ENCODE peak calls at places on chromosomes 13 and 19, in five cellular contexts. Z is stimulated activated CD4-positive, alpha-beta T cell treated with anti-CD3 and anti-CD28 coated beads, TNF-alpha, amount 100 ng/mL, for 48 hours; C is BJ; A is foreskin fibroblast; W is HTR-8/SVneo. G is an unnamed sample.

GRCh38 chr19:58407658-58408151 is 744 bp upstream of the ZNF584 start:
- DNase-seq in W (no peak), A (peak), C (no peak), Z (no peak), G (no peak)

GRCh38 chr13:33838567-33839131 is 20.7 kb downstream of the RFC3 start:
- DNase-seq in Z (no peak), A (peak), C (no peak), W (no peak), G (no peak)

GRCh38 chr19:14477417-14478112 is 2.4 kb upstream of the PTGER1 start:
- DNase-seq in C (no peak), Z (no peak), A (no peak), W (no peak), G (no peak)

GRCh38 chr19:27929399-27929798 is 1283.6 kb downstream of the UQCRFS1 start:
- DNase-seq in C (no peak), W (no peak), Z (no peak), A (no peak), G (no peak)

GRCh38 chr13:95641961-95642621 is 2.4 kb downstream of the DZIP1 start:
- DNase-seq in Z (no peak), W (no peak), A (peak), C (no peak), G (no peak)

GRCh38 chr19:19217110-19217509 is 5.4 kb downstream of the NCAN start:
- DNase-seq in A (peak), C (no peak), W (no peak), Z (no peak), G (no peak)

GRCh38 chr19:11692127-11692790 is 46.5 kb downstream of the ZNF823 start:
- DNase-seq in W (no peak), C (no peak), Z (no peak), A (no peak), G (no peak)

GRCh38 chr13:46296920-46297319 is 85.2 kb downstream of the LRRC63 start:
- DNase-seq in W (peak), Z (no peak), A (peak), C (peak), G (peak)

GRCh38 chr13:111912991-111913781 is 153.8 kb upstream of the SOX1 start:
- DNase-seq in W (no peak), C (no peak), Z (no peak), A (no peak), G (no peak)

GRCh38 chr13:50396001-50396400 is 380.8 kb downstream of the KCNRG start:
- DNase-seq in W (no peak), Z (no peak), C (no peak), A (no peak), G (no peak)

GRCh38 chr19:45152504-45153338 is 8.1 kb downstream of the NKPD1 start:
- DNase-seq in W (no peak), C (no peak), Z (peak), A (peak), G (no peak)

GRCh38 chr19:55257461-55258411 is 1.1 kb downstream of the PPP6R1 start:
- DNase-seq in Z (peak), A (peak), W (no peak), C (no peak), G (no peak)

GRCh38 chr13:79812070-79812850 is 331.3 kb downstream of the NDFIP2 start:
- DNase-seq in C (no peak), W (no peak), A (no peak), Z (no peak), G (no peak)

GRCh38 chr19:13483215-13483614 is 23.1 kb downstream of the CACNA1A start:
- DNase-seq in A (no peak), W (no peak), Z (no peak), C (no peak), G (no peak)

GRCh38 chr19:49677901-49678674 is 1.0 kb downstream of the PRMT1 start:
- DNase-seq in W (peak), A (peak), C (no peak), Z (peak), G (no peak)

GRCh38 chr19:7979559-7979958 is 25.9 kb downstream of the ELAVL1 start:
- DNase-seq in A (no peak), C (no peak), W (no peak), Z (no peak), G (no peak)

GRCh38 chr13:112892759-112893569 is 76.0 kb upstream of the MCF2L start:
- DNase-seq in W (no peak), Z (no peak), C (no peak), A (no peak), G (no peak)

GRCh38 chr13:33764716-33765115 is 53.2 kb upstream of the RFC3 start:
- DNase-seq in Z (no peak), W (no peak), A (no peak), C (no peak), G (no peak)

GRCh38 chr13:80340643-80341097 is 256 bp downstream of the SPRY2 start:
- DNase-seq in Z (no peak), W (no peak), C (no peak), A (no peak), G (no peak)

GRCh38 chr19:46725859-46726393 is 9.0 kb upstream of the PRKD2 start:
- DNase-seq in A (no peak), W (no peak), C (no peak), Z (no peak), G (no peak)

GRCh38 chr13:43785681-43786471 is 896 bp downstream of the ENOX1 start:
- DNase-seq in C (no peak), A (peak), W (peak), Z (no peak), G (no peak)

GRCh38 chr19:40512473-40513344 is 45.9 kb downstream of the SPTBN4 start:
- DNase-seq in W (no peak), C (no peak), A (peak), Z (no peak), G (no peak)

GRCh38 chr19:1767464-1767933 is 14.2 kb downstream of the ONECUT3 start:
- DNase-seq in W (peak), Z (no peak), C (no peak), A (peak), G (no peak)

GRCh38 chr13:97058417-97058816 is 64.1 kb upstream of the OXGR1 start:
- DNase-seq in W (no peak), A (peak), Z (no peak), C (no peak), G (no peak)

GRCh38 chr13:93522486-93522885 is 295.9 kb downstream of the GPC6 start:
- DNase-seq in A (peak), Z (no peak), C (no peak), W (no peak), G (no peak)

GRCh38 chr19:10919352-10920287 is 8.8 kb downstream of the YIPF2 start:
- DNase-seq in C (no peak), Z (no peak), W (no peak), A (no peak), G (no peak)

GRCh38 chr19:54287456-54287855 is 6.5 kb upstream of the LILRB2 start:
- DNase-seq in C (peak), W (peak), A (peak), Z (no peak), G (no peak)

GRCh38 chr13:78862460-78862859 is 203.5 kb upstream of the OBI1 start:
- DNase-seq in W (no peak), A (no peak), Z (no peak), C (no peak), G (no peak)

GRCh38 chr19:28242317-28242927 is 970.5 kb downstream of the UQCRFS1 start:
- DNase-seq in Z (peak), C (no peak), W (no peak), A (peak), G (peak)

GRCh38 chr19:22532388-22533310 is 101.5 kb upstream of the ZNF492 start:
- DNase-seq in Z (no peak), W (no peak), A (no peak), C (no peak), G (no peak)

GRCh38 chr13:58151452-58151851 is 519.9 kb downstream of the PCDH17 start:
- DNase-seq in C (no peak), W (no peak), Z (no peak), A (no peak), G (no peak)

GRCh38 chr19:1049106-1049505 is 9.2 kb downstream of the ABCA7 start:
- DNase-seq in C (no peak), W (no peak), Z (no peak), A (no peak), G (no peak)

GRCh38 chr19:34692541-34692940 is 15.1 kb downstream of the ZNF302 start:
- DNase-seq in C (no peak), A (no peak), Z (no peak), W (no peak), G (no peak)

GRCh38 chr13:61648546-61648945 is 232.9 kb upstream of the PCDH20 start:
- DNase-seq in Z (no peak), A (no peak), C (no peak), W (no peak), G (no peak)

GRCh38 chr13:94387047-94387446 is 92.4 kb downstream of the DCT start:
- DNase-seq in A (no peak), C (no peak), Z (no peak), W (no peak), G (no peak)

GRCh38 chr19:48203227-48203793 is 32.8 kb downstream of the ZSWIM9 start:
- DNase-seq in W (no peak), C (no peak), A (no peak), Z (no peak), G (no peak)